ENCODE peak calls at places on chromosomes 11 and 22, in ten cellular contexts. U, Z, A, K, Y, V, N, F, W and J are unnamed samples.

GRCh38 chr11:65781152-65781961 is 581 bp upstream of the AP5B1 start:
- DNase-seq in U (no peak), Z (no peak), A (no peak), K (no peak), Y (peak), V (peak), N (peak), F (no peak), W (no peak), J (no peak)

GRCh38 chr11:108221401-108221800 is 1.0 kb downstream of the NPAT start:
- DNase-seq in U (no peak), Z (no peak), A (no peak), K (no peak), Y (no peak), V (no peak), N (peak), F (no peak), W (no peak), J (no peak)

GRCh38 chr22:45009881-45010531 is at the start of gene PHF21B:
- DNase-seq in U (no peak), Z (peak), A (no peak), K (peak), Y (peak), V (peak), N (peak), F (no peak), W (peak), J (no peak)

GRCh38 chr22:45537734-45538181 is 35.1 kb downstream of the FBLN1 start:
- DNase-seq in U (no peak), Z (no peak), A (no peak), K (peak), Y (peak), V (peak), N (no peak), F (no peak), W (no peak), J (no peak)

GRCh38 chr22:23279781-23280180 is 99.5 kb downstream of the BCR start:
- DNase-seq in U (no peak), Z (no peak), A (no peak), K (no peak), Y (peak), V (no peak), N (no peak), F (no peak), W (no peak), J (no peak)

GRCh38 chr11:102154806-102155205 is 44.6 kb downstream of the YAP1 start:
- DNase-seq in U (no peak), Z (no peak), A (no peak), K (no peak), Y (no peak), V (no peak), N (no peak), F (no peak), W (no peak), J (no peak)

GRCh38 chr11:112115389-112115788 is 28.7 kb downstream of the SDHD start:
- DNase-seq in U (no peak), Z (no peak), A (no peak), K (no peak), Y (no peak), V (no peak), N (no peak), F (no peak), W (no peak), J (no peak)

GRCh38 chr11:129277216-129277838 is 85.2 kb upstream of the ARHGAP32 start:
- DNase-seq in U (no peak), Z (no peak), A (no peak), K (no peak), Y (no peak), V (no peak), N (peak), F (no peak), W (no peak), J (no peak)

GRCh38 chr11:64103377-64103985 is 62.4 kb downstream of the MACROD1 start:
- DNase-seq in U (no peak), Z (peak), A (no peak), K (no peak), Y (peak), V (no peak), N (no peak), F (no peak), W (no peak), J (no peak)

GRCh38 chr11:1546536-1547466 is 25.3 kb downstream of the DUSP8 start:
- DNase-seq in U (no peak), Z (no peak), A (no peak), K (peak), Y (peak), V (no peak), N (peak), F (no peak), W (peak), J (peak)

GRCh38 chr11:21659961-21660360 is 532.9 kb upstream of the ANO5 start:
- DNase-seq in U (no peak), Z (no peak), A (no peak), K (no peak), Y (no peak), V (no peak), N (no peak), F (no peak), W (no peak), J (no peak)

GRCh38 chr11:95266751-95267374 is 35.9 kb upstream of the SESN3 start:
- DNase-seq in U (no peak), Z (no peak), A (no peak), K (no peak), Y (no peak), V (no peak), N (no peak), F (no peak), W (no peak), J (no peak)

GRCh38 chr11:79471071-79471470 is 30.2 kb upstream of the TENM4 start:
- DNase-seq in U (no peak), Z (no peak), A (no peak), K (no peak), Y (no peak), V (no peak), N (no peak), F (no peak), W (no peak), J (no peak)

GRCh38 chr11:7143908-7144307 is 55.1 kb downstream of the RBMXL2 start:
- DNase-seq in U (no peak), Z (no peak), A (no peak), K (no peak), Y (no peak), V (no peak), N (peak), F (no peak), W (no peak), J (no peak)

GRCh38 chr11:23585700-23586099 is 725.4 kb upstream of the CCDC179 start:
- DNase-seq in U (no peak), Z (no peak), A (no peak), K (no peak), Y (no peak), V (no peak), N (no peak), F (no peak), W (no peak), J (no peak)

GRCh38 chr11:18313985-18314763 is 7.8 kb downstream of the HPS5 start:
- DNase-seq in U (no peak), Z (no peak), A (no peak), K (no peak), Y (no peak), V (no peak), N (no peak), F (no peak), W (no peak), J (no peak)

GRCh38 chr11:130801287-130802146 is 114.8 kb downstream of the SNX19 start:
- DNase-seq in U (no peak), Z (no peak), A (no peak), K (no peak), Y (no peak), V (no peak), N (no peak), F (peak), W (no peak), J (no peak)

GRCh38 chr11:78575478-78575877 is 814 bp upstream of the NARS2 start:
- DNase-seq in U (no peak), Z (no peak), A (no peak), K (no peak), Y (no peak), V (no peak), N (no peak), F (no peak), W (no peak), J (no peak)

GRCh38 chr22:39173050-39173706 is 20.7 kb upstream of the CBX7 start:
- DNase-seq in U (no peak), Z (no peak), A (no peak), K (no peak), Y (no peak), V (no peak), N (no peak), F (no peak), W (no peak), J (no peak)

GRCh38 chr11:76793391-76793811 is 10.2 kb downstream of the TSKU start:
- DNase-seq in U (no peak), Z (no peak), A (no peak), K (no peak), Y (no peak), V (no peak), N (no peak), F (no peak), W (no peak), J (no peak)

GRCh38 chr11:86116386-86116726 is 47.5 kb upstream of the PICALM start:
- DNase-seq in U (no peak), Z (no peak), A (no peak), K (no peak), Y (no peak), V (no peak), N (no peak), F (no peak), W (peak), J (no peak)

GRCh38 chr11:103114836-103115235 is 5.6 kb downstream of the DYNC2H1 start:
- DNase-seq in U (no peak), Z (no peak), A (no peak), K (no peak), Y (no peak), V (no peak), N (peak), F (no peak), W (no peak), J (no peak)

GRCh38 chr11:94574193-94574961 is 7.2 kb downstream of the PIWIL4 start:
- DNase-seq in U (no peak), Z (no peak), A (no peak), K (no peak), Y (peak), V (no peak), N (no peak), F (peak), W (no peak), J (no peak)

GRCh38 chr11:67289226-67289650 is at the start of gene ANKRD13D:
- DNase-seq in U (no peak), Z (no peak), A (no peak), K (peak), Y (no peak), V (no peak), N (no peak), F (no peak), W (no peak), J (no peak)

GRCh38 chr11:60852060-60852638 is 3.6 kb downstream of the PTGDR2 start:
- DNase-seq in U (no peak), Z (no peak), A (no peak), K (no peak), Y (peak), V (no peak), N (no peak), F (no peak), W (no peak), J (no peak)

GRCh38 chr11:111448420-111448819 is 63.8 kb downstream of the BTG4 start:
- DNase-seq in U (no peak), Z (no peak), A (no peak), K (no peak), Y (no peak), V (no peak), N (no peak), F (no peak), W (no peak), J (no peak)

GRCh38 chr11:93054279-93054678 is 84.8 kb downstream of the MTNR1B start:
- DNase-seq in U (no peak), Z (no peak), A (no peak), K (no peak), Y (no peak), V (no peak), N (no peak), F (no peak), W (no peak), J (no peak)

GRCh38 chr11:29019960-29020683 is 911.9 kb downstream of the METTL15 start:
- DNase-seq in U (no peak), Z (no peak), A (no peak), K (no peak), Y (no peak), V (no peak), N (peak), F (no peak), W (no peak), J (no peak)

GRCh38 chr11:37525336-37525735 is 927.3 kb upstream of the RAG2 start:
- DNase-seq in U (no peak), Z (no peak), A (no peak), K (no peak), Y (no peak), V (no peak), N (no peak), F (no peak), W (no peak), J (no peak)

GRCh38 chr11:60852639-60853468 is 2.9 kb downstream of the PTGDR2 start:
- DNase-seq in U (no peak), Z (no peak), A (no peak), K (no peak), Y (peak), V (no peak), N (no peak), F (no peak), W (no peak), J (no peak)

GRCh38 chr11:96145163-96145585 is 197.8 kb downstream of the MAML2 start:
- DNase-seq in U (no peak), Z (no peak), A (no peak), K (no peak), Y (no peak), V (no peak), N (no peak), F (no peak), W (no peak), J (no peak)

GRCh38 chr11:69310934-69311766 is 17.2 kb downstream of the MYEOV start:
- DNase-seq in U (no peak), Z (no peak), A (no peak), K (no peak), Y (no peak), V (no peak), N (no peak), F (no peak), W (peak), J (no peak)

GRCh38 chr11:118320515-118320914 is 16.0 kb downstream of the CD3E start:
- DNase-seq in U (no peak), Z (no peak), A (no peak), K (no peak), Y (no peak), V (no peak), N (no peak), F (no peak), W (no peak), J (no peak)

GRCh38 chr11:128518493-128519207 is 68.7 kb downstream of the ETS1 start:
- DNase-seq in U (no peak), Z (no peak), A (no peak), K (peak), Y (no peak), V (no peak), N (no peak), F (no peak), W (no peak), J (no peak)

GRCh38 chr11:104772806-104773241 is 125.4 kb downstream of the CASP12 start:
- DNase-seq in U (no peak), Z (no peak), A (no peak), K (no peak), Y (no peak), V (no peak), N (peak), F (peak), W (no peak), J (no peak)

GRCh38 chr11:65224939-65225283 is 36.9 kb upstream of the POLA2 start:
- DNase-seq in U (peak), Z (no peak), A (no peak), K (no peak), Y (peak), V (no peak), N (peak), F (no peak), W (no peak), J (no peak)

GRCh38 chr11:73750238-73750637 is 10.6 kb downstream of the RAB6A start:
- DNase-seq in U (no peak), Z (no peak), A (no peak), K (no peak), Y (no peak), V (no peak), N (no peak), F (no peak), W (no peak), J (no peak)

GRCh38 chr11:103596323-103596722 is 440.1 kb upstream of the DDI1 start:
- DNase-seq in U (no peak), Z (no peak), A (no peak), K (peak), Y (no peak), V (no peak), N (no peak), F (no peak), W (no peak), J (no peak)